ENCODE peak calls at places on chromosomes 16 and 17, in six cellular contexts. E is neural progenitor cell, W is right atrium auricular region, X is psoas muscle, B is natural killer cell, U is fibroblast of the aortic adventitia. K is an unnamed sample.

GRCh38 chr16:1315081-1316032 is 5.9 kb downstream of the UBE2I start:
- DNase-seq in E (no peak), U (no peak), W (no peak), X (no peak), B (no peak), K (no peak)

GRCh38 chr16:62831235-62831634 is 795.0 kb upstream of the CDH8 start:
- DNase-seq in X (no peak), U (no peak), B (no peak), W (no peak), E (no peak), K (no peak)

GRCh38 chr17:40498281-40499084 is 2.9 kb downstream of the TNS4 start:
- DNase-seq in B (no peak), X (no peak), U (no peak), E (no peak), W (no peak), K (no peak)

GRCh38 chr16:77327717-77328116 is 107.1 kb downstream of the ADAMTS18 start:
- DNase-seq in B (no peak), U (no peak), E (no peak), W (no peak), X (no peak), K (no peak)

GRCh38 chr17:20916383-20916782 is 126.4 kb downstream of the USP22 start:
- DNase-seq in B (no peak), E (no peak), X (no peak), W (no peak), U (no peak), K (no peak)

GRCh38 chr16:50878536-50878935 is 136.7 kb downstream of the CYLD start:
- DNase-seq in X (no peak), W (no peak), E (no peak), B (no peak), U (no peak), K (no peak)

GRCh38 chr17:76958974-76959373 is 90.8 kb downstream of the MGAT5B start:
- DNase-seq in E (no peak), W (no peak), U (no peak), B (no peak), X (no peak), K (no peak)

GRCh38 chr17:2181206-2181983 is 122.2 kb downstream of the SMG6 start:
- DNase-seq in W (peak; percentile 86), E (peak; percentile 38), X (peak; percentile 68), B (peak; percentile 24), U (peak; percentile 97), K (no peak)

GRCh38 chr16:10770907-10771306 is 27.3 kb downstream of the NUBP1 start:
- DNase-seq in W (no peak), U (peak; percentile 7), E (no peak), X (no peak), B (no peak), K (no peak)

GRCh38 chr17:4747847-4748246 is 8.1 kb upstream of the CXCL16 start:
- DNase-seq in W (no peak), B (no peak), E (no peak), X (no peak), U (no peak), K (peak; percentile 71)

GRCh38 chr17:64355536-64356303 is 34.9 kb downstream of the PECAM1 start:
- DNase-seq in X (no peak), U (peak; percentile 61), E (no peak), B (no peak), W (no peak), K (no peak)

GRCh38 chr17:18850679-18851078 is 7.3 kb upstream of the PRPSAP2 start:
- DNase-seq in W (no peak), E (no peak), X (no peak), U (no peak), B (no peak), K (no peak)

GRCh38 chr16:52366997-52367396 is 179.9 kb downstream of the TOX3 start:
- DNase-seq in U (no peak), B (no peak), W (no peak), E (no peak), X (no peak), K (no peak)

DNA sequence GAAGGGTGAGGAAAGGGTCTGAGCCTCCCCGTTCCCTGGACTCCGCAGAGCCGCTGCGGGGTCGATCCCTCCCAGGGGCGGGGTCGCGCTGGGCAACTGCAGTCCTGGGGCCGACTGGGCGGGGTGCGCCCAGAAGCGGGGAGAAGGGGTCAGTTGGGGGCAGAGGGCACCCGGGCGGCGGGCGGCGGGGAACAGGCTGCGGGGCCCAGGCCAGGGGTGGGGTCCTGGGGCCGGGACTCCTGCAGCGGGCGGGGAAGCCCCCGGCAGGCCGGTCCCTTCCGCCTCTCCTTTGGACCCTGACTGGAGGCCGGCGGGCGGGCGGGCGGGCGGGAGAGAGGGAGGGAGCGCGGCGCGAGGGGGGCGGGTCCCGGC is 360 bp downstream of the GGNBP2 start:
- DNase-seq in E (no peak), W (no peak), U (no peak), B (no peak), X (no peak), K (no peak)
- TF ChIP-seq CTCF in E (no peak), W (no peak), U (no peak), B (no peak), X (no peak), K (no peak)

GRCh38 chr17:74452027-74452840 is 14.2 kb upstream of the CD300A start:
- DNase-seq in W (peak; percentile 58), E (no peak), U (no peak), B (no peak), X (no peak), K (no peak)

GRCh38 chr17:74453665-74454196 is 12.7 kb upstream of the CD300A start:
- DNase-seq in W (no peak), X (no peak), B (no peak), U (no peak), E (peak; percentile 97), K (no peak)

GRCh38 chr17:74452841-74453661 is 13.4 kb upstream of the CD300A start:
- DNase-seq in E (peak; percentile 72), X (no peak), U (no peak), W (peak; percentile 59), B (no peak), K (no peak)

GRCh38 chr17:74455025-74455585 is 11.3 kb upstream of the CD300A start:
- DNase-seq in E (peak; percentile 40), X (no peak), B (no peak), U (no peak), W (no peak), K (no peak)

DNA sequence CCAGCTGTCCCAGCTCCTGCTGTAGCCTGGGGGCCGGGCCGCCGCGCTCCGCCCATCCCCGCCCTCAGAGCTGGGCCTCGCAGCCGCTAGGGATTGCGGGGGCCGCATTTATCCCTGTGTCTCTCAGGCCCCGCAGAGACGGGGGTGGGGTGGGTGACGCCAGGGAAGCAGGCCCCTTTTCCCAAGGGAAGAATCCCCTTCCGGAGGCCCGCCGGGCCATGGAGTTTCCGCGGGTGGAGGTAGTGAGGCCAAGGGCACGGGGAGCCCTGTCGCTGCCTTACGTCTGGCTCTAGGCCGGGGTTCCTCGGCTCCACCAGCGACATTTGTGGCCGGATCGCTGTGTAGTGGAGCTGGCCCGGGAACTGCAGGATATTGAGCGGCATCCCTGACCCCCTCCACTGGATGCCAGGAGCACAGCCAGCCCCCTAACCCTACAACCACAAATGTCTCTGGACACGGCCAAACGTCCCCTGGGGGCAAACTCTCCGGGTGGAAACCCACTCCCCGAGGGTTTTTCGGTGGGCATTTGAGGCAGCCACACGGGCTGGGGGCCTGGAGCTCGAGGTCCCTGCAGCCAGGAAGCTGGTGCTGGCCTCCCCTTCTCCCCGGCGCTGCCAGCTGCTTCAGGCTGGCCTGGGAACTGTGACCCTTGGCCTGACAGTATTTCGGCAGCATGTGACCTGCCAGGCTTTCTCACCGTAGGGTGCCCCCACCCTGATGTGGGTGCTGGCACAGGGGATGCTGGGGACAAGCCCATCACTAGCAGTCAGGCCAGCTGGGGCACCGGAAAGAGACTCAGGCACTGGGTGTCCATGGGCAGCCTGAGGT is 12.0 kb upstream of the CD300A start:
- DNase-seq in B (peak; percentile 60), W (peak; percentile 88), E (peak; percentile 38), U (peak; percentile 50), X (peak; percentile 96), K (peak; percentile 77)
- TF ChIP-seq CTCF in B (no peak), W (peak; percentile 44), E (no peak), U (peak; percentile 11), X (no peak), K (peak; percentile 45)

GRCh38 chr16:2705351-2705750 is 14.7 kb downstream of the PRSS27 start:
- DNase-seq in B (no peak), U (no peak), X (no peak), W (no peak), E (no peak), K (no peak)

GRCh38 chr16:2702871-2703745 is 16.9 kb downstream of the PRSS27 start:
- DNase-seq in E (no peak), U (no peak), W (no peak), B (no peak), X (peak; percentile 93), K (no peak)

GRCh38 chr16:2706085-2706484 is 13.9 kb downstream of the PRSS27 start:
- DNase-seq in U (no peak), X (peak; percentile 43), B (no peak), E (no peak), W (no peak), K (no peak)

GRCh38 chr16:2704983-2705275 is 15.1 kb downstream of the PRSS27 start:
- DNase-seq in E (no peak), B (no peak), U (no peak), W (no peak), X (peak; percentile 45), K (no peak)

DNA sequence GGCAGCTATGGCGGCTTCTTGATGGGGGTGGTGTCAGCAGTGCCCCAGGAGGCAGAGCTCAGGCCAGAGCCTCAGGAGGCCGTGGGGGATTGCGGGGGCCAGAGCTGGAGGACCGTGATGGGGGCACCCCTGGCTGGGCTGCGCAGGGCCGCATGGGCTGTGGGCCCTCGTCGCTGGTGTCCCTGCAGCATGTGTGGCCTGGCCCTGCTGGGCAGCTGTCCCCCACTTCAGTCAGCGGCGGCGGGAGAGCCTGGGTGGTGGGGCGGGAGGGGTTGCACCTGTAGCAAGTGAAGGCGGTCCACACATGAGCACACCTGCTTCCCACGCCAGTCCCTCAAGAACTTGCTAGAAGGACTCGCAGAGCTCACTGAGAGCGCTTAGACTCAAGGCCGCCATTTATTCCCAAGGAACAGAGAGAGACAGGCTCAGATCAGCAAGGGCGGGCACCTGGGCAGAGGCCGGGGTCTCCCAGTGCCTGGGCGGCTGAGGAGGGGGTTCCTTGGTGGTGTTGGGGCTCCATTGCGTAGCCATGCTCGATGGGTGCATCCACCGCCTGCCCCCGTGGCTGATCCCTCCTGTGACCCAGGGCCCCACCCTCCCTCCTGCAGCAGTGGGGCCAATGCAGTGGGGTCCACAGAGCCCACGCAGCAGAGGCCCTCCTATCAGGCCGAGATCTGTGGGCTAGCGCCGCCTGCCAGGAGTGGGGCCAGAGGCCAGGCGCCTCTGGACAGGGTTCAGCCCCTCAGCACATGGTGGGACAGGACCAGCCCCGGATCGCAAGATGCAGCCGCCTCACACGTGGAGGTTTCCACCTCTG is 15.7 kb downstream of the PRSS27 start:
- DNase-seq in U (no peak), W (no peak), X (peak; percentile 49), E (no peak), B (no peak), K (no peak)
- TF ChIP-seq CTCF in U (no peak), W (no peak), X (no peak), E (no peak), B (no peak), K (no peak)

DNA sequence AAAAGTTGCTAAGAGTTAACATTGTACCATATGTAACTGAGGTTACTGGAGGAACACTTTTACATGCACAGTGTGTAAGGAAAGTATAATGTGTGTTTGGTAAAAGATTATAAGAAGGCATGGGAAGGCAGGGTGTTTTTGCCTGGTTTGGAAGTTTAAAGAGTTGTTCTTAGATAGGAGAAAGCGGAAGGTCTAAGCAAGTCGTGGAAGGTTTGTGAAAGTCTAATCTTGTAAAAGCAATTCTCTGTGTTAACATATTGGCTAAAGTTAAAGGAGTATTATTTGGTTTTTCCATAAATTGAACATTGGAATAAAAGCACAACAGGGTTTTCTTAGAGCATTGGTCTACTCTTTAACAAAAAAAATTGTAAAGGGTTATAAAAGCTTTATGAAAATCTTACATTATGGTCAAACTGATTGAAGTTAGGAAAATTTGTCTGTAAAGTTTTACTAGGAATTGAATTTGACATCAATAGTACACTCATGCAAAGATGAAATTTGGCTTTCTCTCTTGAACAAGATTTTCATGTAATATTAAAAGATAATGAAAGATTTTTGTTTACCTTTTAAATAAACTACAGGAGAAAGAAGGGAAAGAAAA is 4.7 kb upstream of the CANT1 start:
- DNase-seq in W (no peak), X (no peak), E (no peak), B (no peak), U (no peak), K (no peak)
- TF ChIP-seq CTCF in W (no peak), X (no peak), E (no peak), B (no peak), U (no peak), K (no peak)

K was measured in CD14-positive monocyte.